ENCODE peak calls at places on chromosome 10, in four cellular contexts. H is choroid plexus epithelial cell, F is endodermal cell, I is tibial nerve. R is an unnamed sample.

GRCh38 chr10:119504651-119505050 is 37.9 kb downstream of the RGS10 start:
- DNase-seq in H (no peak), F (no peak), I (no peak), R (no peak)

GRCh38 chr10:94061026-94061425 is 67.3 kb downstream of the PLCE1 start:
- DNase-seq in H (no peak), F (no peak), I (no peak), R (no peak)

GRCh38 chr10:79142064-79142491 is 73.3 kb downstream of the ZMIZ1 start:
- DNase-seq in H (peak), F (no peak), I (no peak), R (peak)

GRCh38 chr10:63166742-63167258 is 33.7 kb downstream of the NRBF2 start:
- DNase-seq in H (peak), F (no peak), I (no peak), R (peak)

GRCh38 chr10:69492091-69492745 is 41.0 kb downstream of the TSPAN15 start:
- DNase-seq in H (no peak), F (no peak), I (no peak), R (peak)

GRCh38 chr10:23980054-23980453 is 228.9 kb upstream of the KIAA1217 start:
- DNase-seq in H (no peak), F (no peak), I (no peak), R (no peak)

GRCh38 chr10:129041916-129042315 is 425.1 kb upstream of the MGMT start:
- DNase-seq in H (no peak), F (no peak), I (no peak), R (no peak)

GRCh38 chr10:60123668-60124067 is 217.3 kb upstream of the CCDC6 start:
- DNase-seq in H (no peak), F (no peak), I (no peak), R (no peak)

GRCh38 chr10:95693331-95693667 is 428 bp downstream of the TCTN3 start:
- DNase-seq in H (no peak), F (no peak), I (no peak), R (peak)

DNA sequence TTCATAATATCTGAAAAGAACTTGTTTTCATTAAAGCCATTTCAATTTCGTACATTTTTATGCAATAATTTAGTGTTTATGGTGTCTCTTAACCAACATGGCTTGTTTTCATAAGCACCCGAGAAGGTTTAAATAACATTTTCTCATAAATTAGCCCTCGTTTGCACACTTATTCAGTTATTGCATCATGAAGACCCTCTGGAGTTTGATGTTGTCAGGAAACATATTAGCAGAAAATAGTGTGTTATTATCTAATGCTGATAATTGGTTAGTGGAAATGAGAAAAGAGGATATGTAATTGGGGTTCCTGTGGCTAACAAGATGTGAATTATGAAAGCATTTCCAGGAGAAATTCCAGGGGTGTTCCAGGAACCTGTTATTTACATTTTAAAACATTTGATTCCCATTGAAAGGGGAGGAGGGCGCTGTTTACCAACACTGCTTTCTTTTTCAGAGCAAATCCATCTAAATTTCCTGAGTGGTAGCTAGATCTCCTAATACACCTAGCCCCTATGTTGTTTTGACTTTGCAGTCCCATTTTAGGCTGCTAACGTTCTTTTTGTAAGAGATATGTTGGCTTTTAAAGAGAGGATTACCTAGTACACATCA is 130.7 kb downstream of the TCF7L2 start:
- DNase-seq in H (no peak), F (no peak), I (no peak), R (peak)
- TF ChIP-seq CTCF in H (peak), F (peak), I (no peak), R (peak)

DNA sequence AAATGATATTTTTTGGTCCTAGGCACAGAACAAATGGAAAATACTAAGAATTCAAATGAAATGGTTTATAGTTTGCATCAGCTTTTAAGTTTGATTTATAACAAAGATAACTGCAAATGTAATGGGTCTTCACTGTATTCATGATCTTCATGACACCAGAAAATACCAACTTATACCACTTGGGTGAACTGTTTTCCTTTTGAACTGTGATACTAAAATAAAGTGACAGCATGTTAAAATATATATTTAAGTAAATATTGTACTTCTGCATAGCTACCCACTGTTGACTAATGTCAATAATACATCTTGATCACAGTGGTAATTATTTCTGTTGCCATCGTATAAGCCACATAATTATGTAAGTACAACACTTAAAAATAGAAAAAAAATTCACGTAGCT is 442.0 kb upstream of the ANKRD30A start:
- DNase-seq in H (no peak), F (no peak), I (no peak), R (no peak)
- TF ChIP-seq CTCF in H (no peak), F (no peak), I (no peak), R (no peak)

DNA sequence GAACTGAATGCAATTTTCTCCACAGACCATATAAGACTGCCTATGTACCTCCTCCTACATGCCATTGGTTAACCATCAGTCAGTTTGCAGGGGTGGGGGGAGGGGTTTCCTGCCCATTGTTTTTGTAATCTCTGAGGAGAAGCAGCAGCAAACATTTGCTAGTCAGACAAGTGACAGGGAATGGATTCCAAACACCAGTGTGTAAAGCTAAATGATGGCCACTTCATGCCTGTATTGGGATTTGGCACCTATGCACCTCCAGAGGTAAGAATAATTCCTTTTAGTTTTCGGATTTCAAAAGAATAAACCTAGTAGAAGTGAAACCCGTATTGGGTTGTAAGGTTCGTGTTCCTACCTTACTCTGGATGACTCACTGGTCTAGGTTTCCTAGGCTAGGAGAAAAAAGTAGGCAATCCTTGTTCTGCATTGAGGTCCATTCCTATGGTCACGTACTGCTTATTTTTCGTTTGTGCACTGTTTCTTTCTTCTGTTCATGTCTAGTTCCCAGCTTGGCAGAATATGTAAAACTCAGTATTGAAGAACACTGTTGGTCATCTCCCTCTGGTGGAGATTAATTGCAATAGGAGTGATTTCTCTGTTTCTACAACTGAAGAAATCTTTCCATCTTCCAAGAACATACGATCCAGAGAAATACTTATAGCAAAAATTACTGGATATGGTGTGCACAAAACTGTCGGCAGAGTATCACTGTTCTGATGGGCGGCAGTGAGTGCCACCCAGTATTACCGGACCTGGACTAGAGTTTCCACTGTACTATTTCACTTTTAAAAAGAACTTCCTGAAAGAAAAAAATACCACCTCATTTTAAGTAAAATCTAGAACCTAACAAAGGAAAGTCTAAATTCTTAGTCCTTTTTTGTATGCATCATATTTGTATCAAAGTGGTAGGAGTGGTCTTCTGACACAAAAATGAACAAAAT is at the start of gene AKR1C3:
- DNase-seq in H (peak), F (peak), I (no peak), R (peak)
- TF ChIP-seq CTCF in H (peak), F (peak), I (peak), R (peak)

DNA sequence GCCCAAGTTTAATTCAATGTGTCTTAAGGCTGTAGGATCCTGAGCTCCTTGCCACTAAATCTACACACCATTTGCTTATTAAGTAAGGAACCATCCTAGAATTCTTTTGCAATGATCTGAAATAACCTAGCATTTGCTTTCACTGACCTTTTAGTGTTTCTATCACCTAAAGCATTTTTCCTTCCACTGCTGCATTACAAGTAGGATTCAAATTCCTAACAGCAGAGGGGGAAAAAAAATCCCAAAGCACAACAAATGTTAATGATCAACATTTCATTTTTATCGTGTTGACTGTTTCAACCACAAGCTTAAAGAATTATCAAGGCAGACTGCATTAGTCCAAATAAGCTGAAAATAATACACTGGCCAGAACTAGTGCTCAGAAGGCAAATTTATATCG is 174.7 kb upstream of the TCF7L2 start:
- DNase-seq in H (peak), F (no peak), I (no peak), R (peak)
- TF ChIP-seq CTCF in H (peak), F (peak), I (no peak), R (peak)

DNA sequence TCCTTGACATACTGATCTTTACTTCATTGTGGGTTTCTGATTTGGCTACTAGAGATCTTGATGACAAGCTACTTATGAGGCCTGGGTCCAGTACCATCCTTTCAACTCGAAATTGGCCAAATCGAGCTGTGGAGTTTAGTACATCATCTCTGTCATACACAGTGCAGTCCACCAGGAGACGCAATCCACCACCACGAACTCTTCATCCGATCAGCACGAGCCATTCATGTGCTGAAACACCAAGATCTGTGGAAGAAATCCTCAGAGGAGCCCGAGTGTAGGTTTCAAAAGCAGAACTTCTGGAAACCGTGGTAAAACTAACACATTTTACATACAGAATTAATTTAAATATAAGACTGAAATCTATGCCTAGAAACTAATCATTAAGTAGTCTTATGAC is 14.2 kb downstream of the DNAJC9 start:
- DNase-seq in H (peak), F (peak), I (no peak), R (peak)
- TF ChIP-seq CTCF in H (peak), F (peak), I (no peak), R (peak)

DNA sequence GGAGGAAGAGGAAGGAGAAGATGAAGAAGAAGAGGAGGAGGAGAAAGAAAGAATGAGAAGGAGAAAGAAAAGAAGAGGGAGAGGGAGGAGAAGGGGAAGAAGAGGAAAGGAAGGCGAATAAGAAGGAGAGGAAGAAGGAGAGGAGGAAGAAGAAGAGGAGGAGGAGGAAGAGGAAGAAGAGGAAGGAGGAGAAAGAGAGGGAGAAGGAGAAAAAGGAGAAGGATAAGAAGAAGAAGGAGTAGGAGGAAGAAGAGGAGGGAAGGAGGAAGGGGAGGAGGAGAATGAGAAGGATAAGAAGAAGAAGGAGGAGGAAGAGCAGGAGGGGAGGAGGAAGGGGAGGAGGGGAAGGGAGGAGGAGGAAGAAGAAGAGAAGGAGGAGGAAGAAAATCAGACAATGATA is 149.2 kb upstream of the LYZL2 start:
- DNase-seq in H (no peak), F (no peak), I (no peak), R (no peak)
- TF ChIP-seq CTCF in H (no peak), F (no peak), I (no peak), R (no peak)

GRCh38 chr10:5344746-5345145 is 20.0 kb upstream of the UCN3 start:
- DNase-seq in H (no peak), F (no peak), I (no peak), R (no peak)

GRCh38 chr10:5346881-5347280 is 17.9 kb upstream of the UCN3 start:
- DNase-seq in H (no peak), F (no peak), I (no peak), R (no peak)

GRCh38 chr10:5343092-5343491 is 21.7 kb upstream of the UCN3 start:
- DNase-seq in H (no peak), F (no peak), I (no peak), R (no peak)

GRCh38 chr10:5343979-5344378 is 20.8 kb upstream of the UCN3 start:
- DNase-seq in H (no peak), F (no peak), I (no peak), R (no peak)

DNA sequence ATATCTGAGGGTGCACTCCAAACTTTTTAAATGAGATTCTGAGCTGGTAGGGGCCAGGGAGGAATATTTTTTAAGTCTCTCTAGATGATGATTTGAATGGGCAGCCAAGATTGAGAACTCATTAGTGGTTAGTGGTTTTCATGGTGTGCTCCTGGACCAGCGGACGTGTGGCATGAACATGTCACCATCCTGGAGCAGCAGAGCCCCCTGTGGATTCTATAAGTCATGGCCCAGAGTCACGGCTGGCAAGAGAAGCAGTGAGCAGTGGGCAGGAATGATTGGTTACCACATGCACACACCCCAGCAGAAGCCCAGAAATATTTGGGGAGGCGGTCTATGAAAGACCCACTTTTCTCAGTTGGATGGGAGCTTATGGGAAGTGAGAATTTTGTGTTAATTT is 21.2 kb upstream of the UCN3 start:
- DNase-seq in H (peak), F (no peak), I (no peak), R (no peak)
- TF ChIP-seq CTCF in H (peak), F (no peak), I (no peak), R (no peak)

GRCh38 chr10:74981831-74982633 is 129.4 kb upstream of the SAMD8 start:
- DNase-seq in H (no peak), F (no peak), I (no peak), R (no peak)
- TF ChIP-seq CTCF in H (no peak), F (peak), I (no peak), R (no peak)

GRCh38 chr10:122051609-122052385 is 62.8 kb downstream of the TACC2 start:
- DNase-seq in H (peak), F (peak), I (peak), R (peak)
- TF ChIP-seq CTCF in H (peak), F (peak), I (peak), R (peak)

R was measured in fibroblast of villous mesenchyme.